ENCODE peak calls at places on chromosomes 4 and X, in four cellular contexts. T is OCI-M1; K is activated gamma-delta T cell treated with anti-CD3 and anti-CD28 coated beads, Interleukin-2, amount 50 U/mL, for 16 hours; I is CD8-positive, alpha-beta memory T cell. B is an unnamed sample.

GRCh38 chr4:95155759-95156451 is 392.9 kb downstream of the UNC5C start:
- DNase-seq in T (peak), K (no peak), I (no peak), B (peak)

GRCh38 chrX:24371391-24371972 is 11.0 kb downstream of the SUPT20HL1 start:
- DNase-seq in T (peak), K (peak), I (peak), B (peak)

GRCh38 chr4:39151120-39151713 is 31.1 kb upstream of the WDR19 start:
- DNase-seq in I (no peak), T (peak), K (no peak), B (peak)

GRCh38 chr4:15349965-15350364 is 77.9 kb upstream of the C1QTNF7 start:
- DNase-seq in K (no peak), I (no peak), T (no peak), B (no peak)

GRCh38 chr4:5995901-5996623 is 22.2 kb downstream of the C4orf50 start:
- DNase-seq in K (no peak), T (no peak), I (no peak), B (no peak)

GRCh38 chr4:144948009-144948408 is 150.0 kb downstream of the ANAPC10 start:
- DNase-seq in T (peak), K (no peak), I (no peak), B (no peak)

GRCh38 chrX:74492720-74493201 is 71.5 kb downstream of the SLC16A2 start:
- DNase-seq in T (no peak), K (no peak), I (peak), B (no peak)

GRCh38 chrX:53116101-53116500 is 22.2 kb downstream of the KANTR start:
- DNase-seq in I (no peak), T (peak), K (no peak), B (no peak)

GRCh38 chr4:39353478-39354177 is 12.5 kb downstream of the RFC1 start:
- DNase-seq in K (no peak), T (peak), I (no peak), B (peak)

GRCh38 chr4:23135792-23136645 is 443.3 kb downstream of the GBA3 start:
- DNase-seq in T (peak), I (no peak), K (no peak), B (peak)

B was measured in KBM-7.